ENCODE peak calls at places on chromosomes 3 and 15, in seven cellular contexts. J is osteoblast, C is HepG2, G is astrocyte, R is neural progenitor cell, B is hepatocyte, Q is fibroblast of lung. A is an unnamed sample.

GRCh38 chr3:116512281-116512680 is 67.0 kb upstream of the LSAMP start:
- DNase-seq in J (no peak), C (no peak), G (no peak), R (no peak), B (no peak), Q (no peak), A (no peak)

GRCh38 chr3:123084192-123084591 is 17.4 kb downstream of the PDIA5 start:
- DNase-seq in J (no peak), C (peak; percentile 9), G (no peak), R (no peak), B (no peak), Q (no peak), A (no peak)

GRCh38 chr3:945738-946137 is 147.1 kb upstream of the CNTN6 start:
- DNase-seq in J (no peak), C (no peak), G (no peak), R (no peak), B (no peak), Q (no peak), A (no peak)

GRCh38 chr3:110995461-110996226 is 76.0 kb upstream of the NECTIN3 start:
- DNase-seq in J (no peak), C (peak; percentile 58), G (peak; percentile 52), R (no peak), B (no peak), Q (peak; percentile 27), A (no peak)

GRCh38 chr15:35667908-35668307 is 121.9 kb upstream of the DPH6 start:
- DNase-seq in J (no peak), C (no peak), G (no peak), R (no peak), B (no peak), Q (no peak), A (no peak)

GRCh38 chr3:127354761-127355160 is 66.9 kb upstream of the PRR20G start:
- DNase-seq in J (no peak), C (no peak), G (no peak), R (no peak), B (no peak), Q (no peak), A (no peak)

GRCh38 chr3:101464235-101464634 is 48.8 kb downstream of the SENP7 start:
- DNase-seq in J (no peak), C (no peak), G (no peak), R (no peak), B (no peak), Q (no peak), A (no peak)

GRCh38 chr3:77392181-77392580 is 352.3 kb downstream of the ROBO2 start:
- DNase-seq in J (no peak), C (no peak), G (no peak), R (peak; percentile 54), B (no peak), Q (no peak), A (no peak)

GRCh38 chr3:135034881-135035440 is 239.9 kb downstream of the EPHB1 start:
- DNase-seq in J (no peak), C (no peak), G (no peak), R (no peak), B (no peak), Q (no peak), A (no peak)

GRCh38 chr15:56149071-56149470 is 94.6 kb downstream of the RFX7 start:
- DNase-seq in J (peak; percentile 32), C (no peak), G (peak; percentile 43), R (no peak), B (no peak), Q (peak; percentile 43), A (no peak)

GRCh38 chr15:72227192-72227586 is 3.8 kb downstream of the PKM start:
- DNase-seq in J (peak; percentile 92), C (peak; percentile 7), G (peak; percentile 91), R (no peak), B (peak; percentile 71), Q (peak; percentile 79), A (peak; percentile 24)

GRCh38 chr3:11220230-11220629 is 52.0 kb upstream of the ATG7 start:
- DNase-seq in J (no peak), C (no peak), G (no peak), R (peak; percentile 33), B (no peak), Q (no peak), A (no peak)

GRCh38 chr3:150333482-150333881 is 74.6 kb upstream of the TSC22D2 start:
- DNase-seq in J (no peak), C (no peak), G (no peak), R (no peak), B (no peak), Q (no peak), A (no peak)

GRCh38 chr3:101068876-101069606 is 75.8 kb upstream of the ABI3BP start:
- DNase-seq in J (no peak), C (no peak), G (no peak), R (no peak), B (no peak), Q (peak; percentile 33), A (no peak)

GRCh38 chr15:78049691-78050440 is 27.6 kb downstream of the TBC1D2B start:
- DNase-seq in J (peak; percentile 66), C (no peak), G (peak; percentile 91), R (no peak), B (peak; percentile 28), Q (peak; percentile 28), A (peak; percentile 53)

GRCh38 chr3:121152573-121152972 is 244.6 kb downstream of the STXBP5L start:
- DNase-seq in J (no peak), C (peak; percentile 2), G (peak; percentile 3), R (peak; percentile 34), B (peak; percentile 23), Q (no peak), A (peak; percentile 10)

GRCh38 chr3:126117786-126118185 is 33.9 kb upstream of the SLC41A3 start:
- DNase-seq in J (no peak), C (no peak), G (no peak), R (no peak), B (no peak), Q (no peak), A (no peak)

GRCh38 chr3:123412811-123413588 is 35.9 kb downstream of the ADCY5 start:
- DNase-seq in J (no peak), C (no peak), G (no peak), R (no peak), B (peak; percentile 46), Q (no peak), A (no peak)

GRCh38 chr15:65411470-65412071 is 11.2 kb downstream of the IGDCC4 start:
- DNase-seq in J (no peak), C (no peak), G (peak; percentile 45), R (no peak), B (no peak), Q (no peak), A (no peak)

GRCh38 chr3:58719684-58720083 is 53.1 kb upstream of the FAM3D start:
- DNase-seq in J (no peak), C (peak; percentile 28), G (no peak), R (no peak), B (peak; percentile 50), Q (no peak), A (no peak)

GRCh38 chr3:126661532-126661931 is 6.6 kb upstream of the TXNRD3 start:
- DNase-seq in J (no peak), C (no peak), G (no peak), R (no peak), B (no peak), Q (no peak), A (no peak)

GRCh38 chr3:170368921-170369320 is 11.4 kb downstream of the SKIL start:
- DNase-seq in J (no peak), C (no peak), G (no peak), R (no peak), B (no peak), Q (peak; percentile 44), A (no peak)

GRCh38 chr15:41892621-41893421 is 1.0 kb downstream of the SPTBN5 start:
- DNase-seq in J (peak; percentile 67), C (no peak), G (no peak), R (no peak), B (no peak), Q (no peak), A (no peak)

GRCh38 chr3:196627043-196627442 is 12.5 kb upstream of the NRROS start:
- DNase-seq in J (peak; percentile 86), C (no peak), G (no peak), R (no peak), B (no peak), Q (no peak), A (no peak)

GRCh38 chr3:69838217-69838616 is 99.0 kb downstream of the MITF start:
- DNase-seq in J (no peak), C (no peak), G (peak; percentile 95), R (no peak), B (no peak), Q (peak; percentile 99), A (no peak)

GRCh38 chr3:134874737-134875413 is 79.8 kb downstream of the EPHB1 start:
- DNase-seq in J (no peak), C (peak; percentile 27), G (peak; percentile 2), R (no peak), B (peak; percentile 24), Q (no peak), A (no peak)

GRCh38 chr15:101530224-101530958 is 40.9 kb upstream of the PCSK6 start:
- DNase-seq in J (no peak), C (no peak), G (no peak), R (peak; percentile 33), B (no peak), Q (no peak), A (no peak)

DNA sequence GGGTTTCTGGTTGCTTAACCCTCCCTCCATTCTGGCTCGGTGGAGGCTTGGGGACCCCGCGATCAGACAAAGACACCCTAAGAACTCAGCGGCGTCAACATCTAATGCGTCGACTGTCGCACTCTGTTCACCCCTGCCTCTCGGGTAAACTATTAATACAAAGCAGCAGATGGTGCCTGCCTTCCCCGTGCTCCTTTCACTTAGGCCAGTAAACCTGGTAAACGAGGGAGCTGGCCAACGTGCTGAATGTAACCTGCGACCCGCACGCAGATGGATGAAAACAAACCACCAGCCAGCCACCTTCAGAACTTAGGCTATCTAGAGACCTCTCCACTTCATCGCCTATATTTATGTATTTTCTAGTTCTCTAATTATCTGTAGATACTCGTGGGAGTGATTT is 848 bp upstream of the CADPS start:
- DNase-seq in J (peak; percentile 87), C (peak; percentile 20), G (peak; percentile 64), R (peak; percentile 94), B (peak; percentile 87), Q (peak; percentile 52), A (peak; percentile 87)
- H3K4me2 ChIP-seq in J (no peak overlapping the region), C (no peak overlapping the region), G (peak overlapping the region; percentile 88), R (peak overlapping the region; percentile 89), B (peak overlapping the region; percentile 31), Q (peak overlapping the region; percentile 48), A (peak overlapping the region; percentile 92)

DNA sequence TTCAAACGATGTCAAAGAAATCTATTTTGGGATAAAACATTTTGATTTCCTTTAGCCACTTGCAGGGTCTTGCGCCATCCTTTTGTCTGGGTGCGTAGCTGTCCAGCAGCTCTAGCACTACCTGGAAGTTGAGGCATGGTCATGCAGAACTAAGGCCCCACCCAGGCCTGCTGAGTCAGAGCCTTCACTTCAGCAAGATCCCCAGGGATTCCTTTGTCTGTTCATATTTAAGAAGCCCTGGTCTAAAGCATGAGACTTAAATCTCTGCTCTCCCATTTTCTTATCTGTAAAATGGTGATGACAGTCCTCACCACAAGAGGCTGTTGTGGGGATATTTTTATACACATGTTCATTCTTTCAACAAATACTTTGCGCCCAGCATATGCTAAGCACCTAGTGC is 99.0 kb upstream of the CTDSPL start:
- DNase-seq in J (no peak), C (no peak), G (no peak), R (no peak), B (no peak), Q (no peak), A (no peak)
- TF ChIP-seq CTCF in J (no peak), C (no peak), G (no peak), R (no peak), B (no peak), Q (no peak), A (no peak)

GRCh38 chr15:90222538-90222937 is 11.2 kb downstream of the CIB1 start:
- DNase-seq in J (no peak), C (no peak), G (no peak), R (no peak), B (no peak), Q (no peak), A (no peak)
- H4K20me1 ChIP-seq in J (no peaks in the 10 kb centered on the region), C (no peaks in the 10 kb centered on the region), G (no peaks in the 10 kb centered on the region), R (no peaks in the 10 kb centered on the region), B (no peaks in the 10 kb centered on the region), Q (no peaks in the 10 kb centered on the region), A (no peaks in the 10 kb centered on the region)

GRCh38 chr3:191972714-191973398 is 511.9 kb downstream of the PYDC2 start:
- DNase-seq in J (no peak), C (no peak), G (no peak), R (no peak), B (no peak), Q (no peak), A (peak; percentile 27)
- H3K4me2 ChIP-seq in J (no peak overlapping the region), C (no peak overlapping the region), G (no peak overlapping the region), R (no peak overlapping the region), B (no peak overlapping the region), Q (no peak overlapping the region), A (no peak overlapping the region)

A was measured in OCI-LY7.